ENCODE peak calls at places on chromosome 12, in nine cellular contexts. One of them, this sample, is unnamed.
A peak's percentile ranks its signal among the peaks of the same experiment; 100 is the strongest.

GRCh38 chr12:89665556-89665955 is 43.1 kb downstream of the ATP2B1 start:
- DNase-seq in GM23248: no peak
- DNase-seq in GM12865: peak; percentile 26
- DNase-seq in tibial artery: no peak
- DNase-seq in hepatic stellate cell: no peak
- DNase-seq in non-pigmented ciliary epithelial cell: no peak
- DNase-seq in Daoy: no peak
- DNase-seq in Right ventricle myocardium superior: no peak
- DNase-seq in AG04450: no peak
- DNase-seq in this sample: no peak

GRCh38 chr12:15477761-15478160 is 155.5 kb downstream of the PTPRO start:
- DNase-seq in tibial artery: no peak
- DNase-seq in non-pigmented ciliary epithelial cell: no peak
- DNase-seq in Daoy: peak; percentile 13
- DNase-seq in GM12865: no peak
- DNase-seq in hepatic stellate cell: no peak
- DNase-seq in AG04450: no peak
- DNase-seq in GM23248: no peak
- DNase-seq in Right ventricle myocardium superior: no peak
- DNase-seq in this sample: no peak

GRCh38 chr12:77374687-77375086 is 309.3 kb upstream of the E2F7 start:
- DNase-seq in tibial artery: no peak
- DNase-seq in Right ventricle myocardium superior: no peak
- DNase-seq in GM23248: no peak
- DNase-seq in Daoy: no peak
- DNase-seq in hepatic stellate cell: no peak
- DNase-seq in GM12865: no peak
- DNase-seq in AG04450: no peak
- DNase-seq in non-pigmented ciliary epithelial cell: no peak
- DNase-seq in this sample: no peak

GRCh38 chr12:111405856-111406473 is at the start of gene SH2B3:
- DNase-seq in hepatic stellate cell: peak; percentile 73
- DNase-seq in non-pigmented ciliary epithelial cell: no peak
- DNase-seq in Right ventricle myocardium superior: no peak
- DNase-seq in Daoy: no peak
- DNase-seq in GM12865: no peak
- DNase-seq in tibial artery: no peak
- DNase-seq in GM23248: peak; percentile 89
- DNase-seq in AG04450: no peak
- DNase-seq in this sample: no peak

GRCh38 chr12:4353785-4354208 is 25.7 kb downstream of the FGF23 start:
- DNase-seq in Right ventricle myocardium superior: no peak
- DNase-seq in hepatic stellate cell: no peak
- DNase-seq in GM12865: peak; percentile 12
- DNase-seq in GM23248: peak; percentile 14
- DNase-seq in tibial artery: no peak
- DNase-seq in AG04450: no peak
- DNase-seq in Daoy: peak; percentile 10
- DNase-seq in non-pigmented ciliary epithelial cell: no peak
- DNase-seq in this sample: no peak

GRCh38 chr12:89166525-89166934 is 185.8 kb downstream of the DUSP6 start:
- DNase-seq in GM12865: peak; percentile 79
- DNase-seq in hepatic stellate cell: peak; percentile 9
- DNase-seq in non-pigmented ciliary epithelial cell: no peak
- DNase-seq in AG04450: no peak
- DNase-seq in Right ventricle myocardium superior: no peak
- DNase-seq in Daoy: peak; percentile 66
- DNase-seq in GM23248: peak; percentile 62
- DNase-seq in tibial artery: no peak
- DNase-seq in this sample: no peak

GRCh38 chr12:91180162-91180561 is 2.5 kb downstream of the DCN start:
- DNase-seq in Daoy: no peak
- DNase-seq in GM23248: peak; percentile 18
- DNase-seq in Right ventricle myocardium superior: no peak
- DNase-seq in non-pigmented ciliary epithelial cell: no peak
- DNase-seq in tibial artery: no peak
- DNase-seq in hepatic stellate cell: no peak
- DNase-seq in AG04450: no peak
- DNase-seq in GM12865: no peak
- DNase-seq in this sample: no peak

GRCh38 chr12:54759751-54760150 is 94.6 kb upstream of the MUCL1 start:
- DNase-seq in AG04450: no peak
- DNase-seq in Daoy: peak; percentile 52
- DNase-seq in hepatic stellate cell: peak; percentile 3
- DNase-seq in GM12865: peak; percentile 55
- DNase-seq in tibial artery: no peak
- DNase-seq in non-pigmented ciliary epithelial cell: peak; percentile 1
- DNase-seq in Right ventricle myocardium superior: no peak
- DNase-seq in GM23248: peak; percentile 47
- DNase-seq in this sample: no peak

GRCh38 chr12:113391650-113392340 is 11.9 kb downstream of the SDS start:
- DNase-seq in GM12865: no peak
- DNase-seq in GM23248: no peak
- DNase-seq in Right ventricle myocardium superior: no peak
- DNase-seq in non-pigmented ciliary epithelial cell: no peak
- DNase-seq in AG04450: no peak
- DNase-seq in hepatic stellate cell: no peak
- DNase-seq in tibial artery: no peak
- DNase-seq in Daoy: no peak
- DNase-seq in this sample: no peak

GRCh38 chr12:55700255-55701018 is 7.3 kb downstream of the ITGA7 start:
- DNase-seq in hepatic stellate cell: no peak
- DNase-seq in non-pigmented ciliary epithelial cell: no peak
- DNase-seq in Daoy: peak; percentile 86
- DNase-seq in Right ventricle myocardium superior: no peak
- DNase-seq in GM12865: no peak
- DNase-seq in tibial artery: no peak
- DNase-seq in AG04450: no peak
- DNase-seq in GM23248: peak; percentile 39
- DNase-seq in this sample: peak; percentile 57

GRCh38 chr12:86234309-86234708 is 21.9 kb downstream of the MGAT4C start:
- DNase-seq in hepatic stellate cell: no peak
- DNase-seq in tibial artery: no peak
- DNase-seq in GM12865: no peak
- DNase-seq in Right ventricle myocardium superior: no peak
- DNase-seq in Daoy: no peak
- DNase-seq in non-pigmented ciliary epithelial cell: no peak
- DNase-seq in AG04450: no peak
- DNase-seq in GM23248: no peak
- DNase-seq in this sample: no peak

GRCh38 chr12:81417056-81417455 is 339.2 kb downstream of the ACSS3 start:
- DNase-seq in Daoy: no peak
- DNase-seq in GM23248: no peak
- DNase-seq in Right ventricle myocardium superior: no peak
- DNase-seq in non-pigmented ciliary epithelial cell: no peak
- DNase-seq in tibial artery: no peak
- DNase-seq in AG04450: no peak
- DNase-seq in GM12865: no peak
- DNase-seq in hepatic stellate cell: no peak
- DNase-seq in this sample: no peak

GRCh38 chr12:76878899-76879709 is at the start of gene CSRP2:
- DNase-seq in GM12865: peak; percentile 78
- DNase-seq in hepatic stellate cell: peak; percentile 87
- DNase-seq in Right ventricle myocardium superior: peak; percentile 94
- DNase-seq in GM23248: peak; percentile 92
- DNase-seq in AG04450: peak; percentile 73
- DNase-seq in tibial artery: peak; percentile 88
- DNase-seq in non-pigmented ciliary epithelial cell: no peak
- DNase-seq in Daoy: peak; percentile 93
- DNase-seq in this sample: peak; percentile 96

GRCh38 chr12:66493841-66494240 is 185.0 kb downstream of the GRIP1 start:
- DNase-seq in AG04450: no peak
- DNase-seq in GM23248: no peak
- DNase-seq in GM12865: no peak
- DNase-seq in Daoy: no peak
- DNase-seq in Right ventricle myocardium superior: no peak
- DNase-seq in hepatic stellate cell: no peak
- DNase-seq in non-pigmented ciliary epithelial cell: no peak
- DNase-seq in tibial artery: no peak
- DNase-seq in this sample: no peak

GRCh38 chr12:116962197-116962596 is 51.4 kb downstream of the FBXW8 start:
- DNase-seq in GM23248: no peak
- DNase-seq in non-pigmented ciliary epithelial cell: no peak
- DNase-seq in tibial artery: no peak
- DNase-seq in AG04450: no peak
- DNase-seq in hepatic stellate cell: no peak
- DNase-seq in Daoy: no peak
- DNase-seq in GM12865: peak; percentile 17
- DNase-seq in Right ventricle myocardium superior: no peak
- DNase-seq in this sample: no peak

This sample was measured in mesenteric fat pad.